ENCODE peak calls at places on chromosomes 4 and X, in seven cellular contexts. U is IMR-90, Y is neuronal stem cell, J is H9, T is H1, F is mesenchymal stem cell, E is trophoblast cell. X is an unnamed sample.

GRCh38 chrX:31099536-31100090 is 27.8 kb upstream of the FTHL17 start:
- DNase-seq in U (no peak), Y (no peak), J (no peak), T (no peak), F (no peak), E (peak; percentile 23), X (peak; percentile 2)

GRCh38 chr4:153731239-153731638 is 28.6 kb downstream of the RNF175 start:
- DNase-seq in U (peak; percentile 64), Y (no peak), J (no peak), T (no peak), F (peak; percentile 29), E (peak; percentile 8), X (no peak)

GRCh38 chrX:46957299-46957698 is 45.1 kb downstream of the JADE3 start:
- DNase-seq in U (no peak), Y (no peak), J (no peak), T (no peak), F (no peak), E (no peak), X (no peak)

GRCh38 chrX:64204252-64204651 is 1.3 kb downstream of the AMER1 start:
- DNase-seq in U (peak; percentile 1), Y (no peak), J (peak; percentile 27), T (no peak), F (peak; percentile 2), E (no peak), X (peak; percentile 4)

GRCh38 chr4:176726803-176727202 is 65.9 kb downstream of the VEGFC start:
- DNase-seq in U (peak; percentile 97), Y (no peak), J (no peak), T (no peak), F (peak; percentile 78), E (no peak), X (no peak)

GRCh38 chr4:6093671-6094070 is 75.4 kb upstream of the C4orf50 start:
- DNase-seq in U (no peak), Y (no peak), J (no peak), T (no peak), F (no peak), E (no peak), X (no peak)

GRCh38 chrX:101081257-101081656 is 2.6 kb downstream of the TMEM35A start:
- DNase-seq in U (no peak), Y (no peak), J (no peak), T (no peak), F (no peak), E (no peak), X (no peak)

GRCh38 chr4:37837446-37837845 is 11.0 kb downstream of the PGM2 start:
- DNase-seq in U (peak; percentile 80), Y (no peak), J (no peak), T (no peak), F (peak; percentile 22), E (peak; percentile 58), X (no peak)

GRCh38 chr4:80074651-80075050 is 1.6 kb upstream of the ANTXR2 start:
- DNase-seq in U (no peak), Y (no peak), J (no peak), T (no peak), F (no peak), E (no peak), X (no peak)

GRCh38 chr4:143375326-143376073 is 38.8 kb downstream of the GAB1 start:
- DNase-seq in U (no peak), Y (no peak), J (peak; percentile 50), T (no peak), F (peak; percentile 45), E (peak; percentile 32), X (peak; percentile 67)

GRCh38 chr4:23819041-23819511 is 70.8 kb downstream of the PPARGC1A start:
- DNase-seq in U (peak; percentile 45), Y (no peak), J (no peak), T (no peak), F (peak; percentile 68), E (peak; percentile 55), X (peak; percentile 64)

GRCh38 chrX:26952213-26952612 is 510.9 kb downstream of the PPP4R3C start:
- DNase-seq in U (no peak), Y (no peak), J (no peak), T (no peak), F (peak; percentile 0), E (peak; percentile 48), X (peak; percentile 41)

GRCh38 chrX:19030805-19031204 is 46.9 kb upstream of the PHKA2 start:
- DNase-seq in U (no peak), Y (no peak), J (no peak), T (no peak), F (no peak), E (no peak), X (no peak)

GRCh38 chr4:136796953-136797352 is 735.3 kb downstream of the PCDH18 start:
- DNase-seq in U (no peak), Y (no peak), J (no peak), T (no peak), F (no peak), E (no peak), X (no peak)

GRCh38 chrX:126456136-126456535 is 96.5 kb downstream of the DCAF12L1 start:
- DNase-seq in U (no peak), Y (no peak), J (no peak), T (no peak), F (no peak), E (no peak), X (peak; percentile 6)

GRCh38 chr4:54626113-54626512 is 31.6 kb upstream of the KIT start:
- DNase-seq in U (no peak), Y (no peak), J (no peak), T (no peak), F (no peak), E (peak; percentile 63), X (no peak)

GRCh38 chr4:3305610-3306371 is 13.0 kb downstream of the RGS12 start:
- DNase-seq in U (peak; percentile 62), Y (no peak), J (no peak), T (no peak), F (peak; percentile 73), E (no peak), X (peak; percentile 11)

GRCh38 chrX:151754042-151754419 is 19.5 kb downstream of the CNGA2 start:
- DNase-seq in U (peak; percentile 8), Y (no peak), J (peak; percentile 36), T (no peak), F (no peak), E (peak; percentile 31), X (peak; percentile 66)

GRCh38 chr4:185305979-185306442 is 89.7 kb downstream of the LRP2BP start:
- DNase-seq in U (peak; percentile 97), Y (peak; percentile 86), J (peak; percentile 75), T (peak; percentile 64), F (peak; percentile 91), E (peak; percentile 97), X (peak; percentile 70)

GRCh38 chr4:8202526-8203375 is 3.7 kb downstream of the SH3TC1 start:
- DNase-seq in U (no peak), Y (no peak), J (no peak), T (no peak), F (no peak), E (no peak), X (no peak)

GRCh38 chrX:152725409-152725808 is 8.1 kb downstream of the CSAG1 start:
- DNase-seq in U (no peak), Y (no peak), J (no peak), T (no peak), F (no peak), E (no peak), X (no peak)

GRCh38 chrX:31209005-31209612 is 137.3 kb upstream of the FTHL17 start:
- DNase-seq in U (peak; percentile 38), Y (no peak), J (no peak), T (no peak), F (peak; percentile 68), E (peak; percentile 78), X (no peak)

GRCh38 chrX:13967636-13968035 is 62.1 kb downstream of the GEMIN8 start:
- DNase-seq in U (no peak), Y (no peak), J (no peak), T (no peak), F (no peak), E (no peak), X (no peak)

GRCh38 chr4:105599475-105599874 is 47.1 kb downstream of the ARHGEF38 start:
- DNase-seq in U (no peak), Y (no peak), J (no peak), T (no peak), F (no peak), E (no peak), X (no peak)

GRCh38 chr4:23333946-23334878 is 555.6 kb downstream of the PPARGC1A start:
- DNase-seq in U (peak; percentile 71), Y (no peak), J (peak; percentile 61), T (no peak), F (peak; percentile 90), E (peak; percentile 32), X (peak; percentile 79)

GRCh38 chr4:26410385-26411293 is 79.6 kb downstream of the CCKAR start:
- DNase-seq in U (peak; percentile 63), Y (peak; percentile 21), J (no peak), T (no peak), F (peak; percentile 72), E (peak; percentile 77), X (peak; percentile 62)

GRCh38 chr4:39335566-39335965 is 30.6 kb downstream of the RFC1 start:
- DNase-seq in U (no peak), Y (no peak), J (no peak), T (no peak), F (no peak), E (no peak), X (no peak)

GRCh38 chrX:25558137-25558536 is 542.4 kb upstream of the ARX start:
- DNase-seq in U (no peak), Y (no peak), J (no peak), T (no peak), F (no peak), E (no peak), X (no peak)
- H2BK120ac ChIP-seq in U (no peak overlapping the region), Y (no peak overlapping the region), J (no peak overlapping the region), T (no peak overlapping the region), F (no peak overlapping the region), E (no peak overlapping the region), X (no peak overlapping the region)

DNA sequence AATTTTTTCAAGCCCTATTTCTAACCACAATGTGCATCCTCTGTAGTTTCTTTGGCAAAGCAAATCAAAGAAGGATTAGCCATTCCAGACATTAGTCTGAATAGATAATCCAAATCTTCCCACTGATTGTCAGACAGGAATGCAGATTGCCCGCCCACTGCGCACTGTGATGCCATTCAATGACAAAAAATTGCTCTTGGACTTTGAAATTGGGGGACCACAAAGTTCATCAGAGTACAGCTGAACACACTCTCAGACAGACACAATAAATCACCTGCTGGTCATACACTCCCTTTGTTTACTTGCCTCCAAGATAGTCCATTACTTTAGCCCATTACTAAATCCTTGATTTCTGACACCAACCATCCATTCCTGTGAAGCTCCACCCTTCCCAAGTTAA is 216.5 kb upstream of the DKK2 start:
- DNase-seq in U (no peak), Y (no peak), J (no peak), T (no peak), F (no peak), E (no peak), X (no peak)
- H2BK120ac ChIP-seq in U (no peak overlapping the region), Y (no peak overlapping the region), J (no peak overlapping the region), T (no peak overlapping the region), F (no peak overlapping the region), E (no peak overlapping the region), X (no peak overlapping the region)

GRCh38 chrX:24225265-24225664 is 75.7 kb downstream of the ZFX start:
- DNase-seq in U (no peak), Y (no peak), J (no peak), T (no peak), F (no peak), E (no peak), X (no peak)
- H2BK120ac ChIP-seq in U (no peak overlapping the region), Y (no peak overlapping the region), J (no peak overlapping the region), T (no peak overlapping the region), F (no peak overlapping the region), E (no peak overlapping the region), X (no peak overlapping the region)

DNA sequence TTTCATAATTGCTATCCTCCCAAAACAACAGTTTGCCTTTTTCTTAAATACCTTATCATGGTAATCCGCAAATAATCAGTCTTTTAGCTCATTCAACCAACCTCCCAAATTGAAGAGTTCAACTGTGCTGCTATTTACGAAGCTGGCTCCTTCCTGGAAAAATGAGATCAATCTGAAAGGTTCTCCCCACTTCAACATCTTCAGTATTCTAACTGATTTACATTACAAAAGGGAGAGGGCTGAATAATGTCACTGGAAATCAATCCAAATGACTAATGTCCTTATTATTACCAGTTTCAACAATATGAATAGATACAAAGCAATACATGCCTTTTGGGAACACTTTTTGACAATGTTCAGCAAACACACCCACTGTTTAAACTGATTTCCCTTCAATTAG is 86.2 kb downstream of the WNK3 start:
- DNase-seq in U (no peak), Y (no peak), J (no peak), T (no peak), F (no peak), E (no peak), X (no peak)
- H2BK120ac ChIP-seq in U (no peak overlapping the region), Y (no peak overlapping the region), J (no peak overlapping the region), T (no peak overlapping the region), F (no peak overlapping the region), E (no peak overlapping the region), X (no peak overlapping the region)